ENCODE peak calls at places on chromosomes 7 and 10, in five cellular contexts. One of them, this sample, is unnamed.

GRCh38 chr10:124268976-124269375 is 149.7 kb downstream of the OAT start:
- DNase-seq in left kidney: no peak
- DNase-seq in tibial nerve: no peak
- DNase-seq in AG09309: no peak
- DNase-seq in SK-MEL-5: no peak
- DNase-seq in this sample: no peak

GRCh38 chr7:26574476-26574875 is 282.8 kb downstream of the SNX10 start:
- DNase-seq in left kidney: no peak
- DNase-seq in tibial nerve: no peak
- DNase-seq in AG09309: no peak
- DNase-seq in SK-MEL-5: peak; percentile 29
- DNase-seq in this sample: no peak

GRCh38 chr7:132049462-132050304 is 493.3 kb upstream of the PODXL start:
- DNase-seq in left kidney: peak; percentile 41
- DNase-seq in tibial nerve: no peak
- DNase-seq in AG09309: no peak
- DNase-seq in SK-MEL-5: peak; percentile 72
- DNase-seq in this sample: no peak

GRCh38 chr10:98258683-98259454 is 9.1 kb downstream of the LOXL4 start:
- DNase-seq in left kidney: peak; percentile 48
- DNase-seq in tibial nerve: no peak
- DNase-seq in AG09309: no peak
- DNase-seq in SK-MEL-5: no peak
- DNase-seq in this sample: no peak

GRCh38 chr7:157018328-157018996 is 8.0 kb upstream of the MNX1 start:
- DNase-seq in left kidney: no peak
- DNase-seq in tibial nerve: no peak
- DNase-seq in AG09309: no peak
- DNase-seq in SK-MEL-5: no peak
- DNase-seq in this sample: no peak

GRCh38 chr7:143381427-143382125 is 431 bp downstream of the ZYX start:
- DNase-seq in left kidney: peak; percentile 78
- DNase-seq in tibial nerve: peak; percentile 80
- DNase-seq in AG09309: peak; percentile 38
- DNase-seq in SK-MEL-5: no peak
- DNase-seq in this sample: peak; percentile 55

GRCh38 chr10:60467202-60467546 is 77.5 kb upstream of the ANK3 start:
- DNase-seq in left kidney: no peak
- DNase-seq in tibial nerve: no peak
- DNase-seq in AG09309: no peak
- DNase-seq in SK-MEL-5: no peak
- DNase-seq in this sample: no peak

GRCh38 chr10:23315966-23316365 is 28.6 kb downstream of the C10orf67 start:
- DNase-seq in left kidney: no peak
- DNase-seq in tibial nerve: no peak
- DNase-seq in AG09309: no peak
- DNase-seq in SK-MEL-5: no peak
- DNase-seq in this sample: no peak

GRCh38 chr7:154638286-154638685 is 364.6 kb downstream of the PAXIP1 start:
- DNase-seq in left kidney: peak; percentile 26
- DNase-seq in tibial nerve: no peak
- DNase-seq in AG09309: no peak
- DNase-seq in SK-MEL-5: no peak
- DNase-seq in this sample: no peak

GRCh38 chr7:105649727-105650381 is 68.6 kb upstream of the EFCAB10 start:
- DNase-seq in left kidney: no peak
- DNase-seq in tibial nerve: no peak
- DNase-seq in AG09309: peak; percentile 37
- DNase-seq in SK-MEL-5: no peak
- DNase-seq in this sample: peak; percentile 45

GRCh38 chr7:2245883-2246679 is 4.1 kb downstream of the NUDT1 start:
- DNase-seq in left kidney: peak; percentile 53
- DNase-seq in tibial nerve: peak; percentile 36
- DNase-seq in AG09309: no peak
- DNase-seq in SK-MEL-5: no peak
- DNase-seq in this sample: no peak

GRCh38 chr7:69781412-69781846 is 183.2 kb downstream of the AUTS2 start:
- DNase-seq in left kidney: no peak
- DNase-seq in tibial nerve: no peak
- DNase-seq in AG09309: no peak
- DNase-seq in SK-MEL-5: no peak
- DNase-seq in this sample: no peak

GRCh38 chr10:129095980-129096339 is 371.1 kb upstream of the MGMT start:
- DNase-seq in left kidney: peak; percentile 42
- DNase-seq in tibial nerve: no peak
- DNase-seq in AG09309: no peak
- DNase-seq in SK-MEL-5: no peak
- DNase-seq in this sample: no peak

GRCh38 chr7:138898255-138898654 is 82.9 kb downstream of the KIAA1549 start:
- DNase-seq in left kidney: no peak
- DNase-seq in tibial nerve: no peak
- DNase-seq in AG09309: no peak
- DNase-seq in SK-MEL-5: no peak
- DNase-seq in this sample: no peak

GRCh38 chr7:157663061-157663863 is 326.5 kb downstream of the DNAJB6 start:
- DNase-seq in left kidney: peak; percentile 73
- DNase-seq in tibial nerve: no peak
- DNase-seq in AG09309: no peak
- DNase-seq in SK-MEL-5: no peak
- DNase-seq in this sample: no peak

GRCh38 chr7:132490474-132490873 is 85.8 kb downstream of the PLXNA4 start:
- DNase-seq in left kidney: no peak
- DNase-seq in tibial nerve: no peak
- DNase-seq in AG09309: no peak
- DNase-seq in SK-MEL-5: no peak
- DNase-seq in this sample: no peak

GRCh38 chr10:119859422-119860258 is 13.0 kb downstream of the MCMBP start:
- DNase-seq in left kidney: peak; percentile 68
- DNase-seq in tibial nerve: no peak
- DNase-seq in AG09309: no peak
- DNase-seq in SK-MEL-5: peak; percentile 49
- DNase-seq in this sample: no peak

GRCh38 chr7:116271980-116272886 is 61.9 kb downstream of the TES start:
- DNase-seq in left kidney: peak; percentile 37
- DNase-seq in tibial nerve: peak; percentile 20
- DNase-seq in AG09309: peak; percentile 85
- DNase-seq in SK-MEL-5: peak; percentile 33
- DNase-seq in this sample: peak; percentile 93

GRCh38 chr10:125247576-125247975 is 87.2 kb upstream of the CTBP2 start:
- DNase-seq in left kidney: no peak
- DNase-seq in tibial nerve: no peak
- DNase-seq in AG09309: no peak
- DNase-seq in SK-MEL-5: no peak
- DNase-seq in this sample: no peak

GRCh38 chr10:52351911-52352310 is 37.8 kb downstream of the DKK1 start:
- DNase-seq in left kidney: no peak
- DNase-seq in tibial nerve: no peak
- DNase-seq in AG09309: peak; percentile 80
- DNase-seq in SK-MEL-5: no peak
- DNase-seq in this sample: no peak

GRCh38 chr10:13791483-13791882 is 204.7 kb downstream of the PRPF18 start:
- DNase-seq in left kidney: no peak
- DNase-seq in tibial nerve: no peak
- DNase-seq in AG09309: no peak
- DNase-seq in SK-MEL-5: no peak
- DNase-seq in this sample: no peak

This sample was measured in AG04450.